ENCODE peak calls at places on chromosomes 4 and X, in five cellular contexts. One of them, this sample, is unnamed.

GRCh38 chr4:15809058-15809457 is 30.9 kb downstream of the CD38 start:
- DNase-seq in WTC11: no peak
- DNase-seq in HepG2: no peak
- DNase-seq in GM12878: peak; percentile 45
- DNase-seq in K562: no peak
- DNase-seq in this sample: no peak

GRCh38 chr4:2806392-2807355 is 13.8 kb downstream of the SH3BP2 start:
- DNase-seq in WTC11: no peak
- DNase-seq in HepG2: no peak
- DNase-seq in GM12878: no peak
- DNase-seq in K562: no peak
- DNase-seq in this sample: no peak

GRCh38 chrX:83508006-83508405 is at the start of gene POU3F4:
- DNase-seq in WTC11: peak; percentile 75
- DNase-seq in HepG2: no peak
- DNase-seq in GM12878: no peak
- DNase-seq in K562: no peak
- DNase-seq in this sample: no peak

GRCh38 chrX:39816871-39817731 is 280.7 kb downstream of the BCOR start:
- DNase-seq in WTC11: peak; percentile 57
- DNase-seq in HepG2: no peak
- DNase-seq in GM12878: no peak
- DNase-seq in K562: peak; percentile 34
- DNase-seq in this sample: no peak

GRCh38 chrX:1034717-1035116 is 177.7 kb downstream of the CRLF2 start:
- DNase-seq in WTC11: no peak
- DNase-seq in HepG2: no peak
- DNase-seq in GM12878: no peak
- DNase-seq in K562: no peak
- DNase-seq in this sample: no peak

GRCh38 chr4:9898596-9899345 is 117.3 kb downstream of the DRD5 start:
- DNase-seq in WTC11: peak; percentile 76
- DNase-seq in HepG2: peak; percentile 11
- DNase-seq in GM12878: no peak
- DNase-seq in K562: peak; percentile 33
- DNase-seq in this sample: peak; percentile 11

GRCh38 chr4:137819964-137820383 is 287.7 kb upstream of the PCDH18 start:
- DNase-seq in WTC11: peak; percentile 20
- DNase-seq in HepG2: peak; percentile 45
- DNase-seq in GM12878: peak; percentile 1
- DNase-seq in K562: peak; percentile 6
- DNase-seq in this sample: peak; percentile 53

GRCh38 chr4:692771-693554 is 4.0 kb upstream of the SLC49A3 start:
- DNase-seq in WTC11: no peak
- DNase-seq in HepG2: peak; percentile 68
- DNase-seq in GM12878: no peak
- DNase-seq in K562: peak; percentile 56
- DNase-seq in this sample: no peak

GRCh38 chr4:10096201-10096975 is 20.2 kb downstream of the WDR1 start:
- DNase-seq in WTC11: no peak
- DNase-seq in HepG2: no peak
- DNase-seq in GM12878: peak; percentile 60
- DNase-seq in K562: peak; percentile 78
- DNase-seq in this sample: peak; percentile 45

GRCh38 chr4:168607215-168607614 is 110.4 kb downstream of the PALLD start:
- DNase-seq in WTC11: no peak
- DNase-seq in HepG2: no peak
- DNase-seq in GM12878: no peak
- DNase-seq in K562: no peak
- DNase-seq in this sample: no peak

GRCh38 chr4:139555073-139555704 is 830 bp downstream of the SETD7 start:
- DNase-seq in WTC11: peak; percentile 71
- DNase-seq in HepG2: no peak
- DNase-seq in GM12878: no peak
- DNase-seq in K562: peak; percentile 56
- DNase-seq in this sample: peak; percentile 53

GRCh38 chr4:108635070-108635655 is 14.8 kb downstream of the RPL34 start:
- DNase-seq in WTC11: no peak
- DNase-seq in HepG2: no peak
- DNase-seq in GM12878: no peak
- DNase-seq in K562: no peak
- DNase-seq in this sample: no peak
- TF ChIP-seq ESRRA in WTC11: no peak
- TF ChIP-seq ESRRA in HepG2: no peak
- TF ChIP-seq ESRRA in GM12878: no peak
- TF ChIP-seq ESRRA in K562: no peak
- TF ChIP-seq ESRRA in this sample: no peak

GRCh38 chr4:25993564-25994185 is 79.7 kb downstream of the SMIM20 start:
- DNase-seq in WTC11: peak; percentile 96
- DNase-seq in HepG2: peak; percentile 35
- DNase-seq in GM12878: no peak
- DNase-seq in K562: peak; percentile 53
- DNase-seq in this sample: peak; percentile 13
- TF ChIP-seq ESRRA in WTC11: no peak
- TF ChIP-seq ESRRA in HepG2: no peak
- TF ChIP-seq ESRRA in GM12878: no peak
- TF ChIP-seq ESRRA in K562: no peak
- TF ChIP-seq ESRRA in this sample: no peak

DNA sequence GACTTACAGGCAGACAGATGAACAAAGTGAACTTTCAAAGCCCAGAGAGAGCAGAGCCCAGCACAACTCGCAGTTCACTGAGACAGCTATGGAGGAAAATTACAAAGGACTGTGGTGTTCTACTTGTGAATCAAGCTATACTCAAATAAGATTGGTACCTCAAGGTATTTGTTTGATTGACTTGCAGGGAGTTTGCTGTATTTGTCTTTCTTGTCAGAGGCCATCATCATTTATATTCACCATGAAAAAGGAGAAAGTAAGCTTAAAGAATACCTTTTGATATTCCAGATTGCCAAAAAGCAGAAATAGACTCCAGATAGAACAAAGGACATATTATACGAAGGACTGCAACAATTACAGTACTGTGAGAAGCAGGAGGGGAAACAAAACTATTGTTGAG is 1047.9 kb downstream of the RPA4 start:
- DNase-seq in WTC11: no peak
- DNase-seq in HepG2: no peak
- DNase-seq in GM12878: no peak
- DNase-seq in K562: no peak
- DNase-seq in this sample: no peak
- TF ChIP-seq ESRRA in WTC11: no peak
- TF ChIP-seq ESRRA in HepG2: no peak
- TF ChIP-seq ESRRA in GM12878: no peak
- TF ChIP-seq ESRRA in K562: no peak
- TF ChIP-seq ESRRA in this sample: no peak

DNA sequence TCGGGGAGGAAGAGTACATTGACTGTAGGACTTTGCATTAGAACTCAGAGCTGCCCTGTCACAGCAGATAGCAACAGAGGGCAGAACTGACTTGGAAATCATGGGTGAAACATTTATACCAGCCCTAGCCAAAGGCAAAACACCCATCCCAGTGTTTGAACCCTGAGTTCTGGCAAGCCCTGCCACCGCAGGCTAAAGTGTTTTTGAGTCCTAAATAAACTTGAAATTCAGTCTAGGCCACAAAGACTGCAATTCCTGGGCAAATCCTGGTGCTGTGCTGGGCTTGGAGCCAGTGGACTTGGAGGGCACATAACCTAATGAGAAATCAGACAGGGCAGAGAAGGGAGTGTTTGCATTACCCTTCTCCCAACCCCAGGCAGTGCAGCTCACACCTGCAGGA is 1015.7 kb downstream of the FSTL5 start:
- DNase-seq in WTC11: no peak
- DNase-seq in HepG2: no peak
- DNase-seq in GM12878: no peak
- DNase-seq in K562: no peak
- DNase-seq in this sample: no peak
- TF ChIP-seq ESRRA in WTC11: no peak
- TF ChIP-seq ESRRA in HepG2: no peak
- TF ChIP-seq ESRRA in GM12878: no peak
- TF ChIP-seq ESRRA in K562: no peak
- TF ChIP-seq ESRRA in this sample: no peak

GRCh38 chr4:186146443-186146842 is 41.9 kb downstream of the FAM149A start:
- DNase-seq in WTC11: no peak
- DNase-seq in HepG2: no peak
- DNase-seq in GM12878: no peak
- DNase-seq in K562: no peak
- DNase-seq in this sample: no peak

GRCh38 chr4:186150926-186151325 is 40.4 kb upstream of the CYP4V2 start:
- DNase-seq in WTC11: no peak
- DNase-seq in HepG2: no peak
- DNase-seq in GM12878: no peak
- DNase-seq in K562: no peak
- DNase-seq in this sample: no peak

GRCh38 chr4:186151499-186151898 is 39.9 kb upstream of the CYP4V2 start:
- DNase-seq in WTC11: no peak
- DNase-seq in HepG2: no peak
- DNase-seq in GM12878: no peak
- DNase-seq in K562: no peak
- DNase-seq in this sample: no peak

GRCh38 chr4:186148335-186148975 is 42.9 kb upstream of the CYP4V2 start:
- DNase-seq in WTC11: no peak
- DNase-seq in HepG2: no peak
- DNase-seq in GM12878: no peak
- DNase-seq in K562: no peak
- DNase-seq in this sample: no peak

GRCh38 chr4:186149872-186150271 is 41.5 kb upstream of the CYP4V2 start:
- DNase-seq in WTC11: no peak
- DNase-seq in HepG2: peak; percentile 39
- DNase-seq in GM12878: no peak
- DNase-seq in K562: no peak
- DNase-seq in this sample: no peak
- TF ChIP-seq ESRRA in WTC11: no peak
- TF ChIP-seq ESRRA in HepG2: no peak
- TF ChIP-seq ESRRA in GM12878: no peak
- TF ChIP-seq ESRRA in K562: no peak
- TF ChIP-seq ESRRA in this sample: no peak

GRCh38 chr4:150491132-150492049 is 90.6 kb upstream of the MAB21L2 start:
- DNase-seq in WTC11: no peak
- DNase-seq in HepG2: no peak
- DNase-seq in GM12878: no peak
- DNase-seq in K562: no peak
- DNase-seq in this sample: no peak
- TF ChIP-seq ESRRA in WTC11: no peak
- TF ChIP-seq ESRRA in HepG2: no peak
- TF ChIP-seq ESRRA in GM12878: no peak
- TF ChIP-seq ESRRA in K562: no peak
- TF ChIP-seq ESRRA in this sample: no peak

GRCh38 chrX:56226980-56227379 is 5.2 kb upstream of the KLF8 start:
- DNase-seq in WTC11: no peak
- DNase-seq in HepG2: no peak
- DNase-seq in GM12878: no peak
- DNase-seq in K562: no peak
- DNase-seq in this sample: no peak

GRCh38 chrX:56216332-56216731 is 15.8 kb upstream of the KLF8 start:
- DNase-seq in WTC11: no peak
- DNase-seq in HepG2: no peak
- DNase-seq in GM12878: no peak
- DNase-seq in K562: no peak
- DNase-seq in this sample: no peak

GRCh38 chrX:56219702-56220101 is 12.5 kb upstream of the KLF8 start:
- DNase-seq in WTC11: no peak
- DNase-seq in HepG2: peak; percentile 0
- DNase-seq in GM12878: no peak
- DNase-seq in K562: no peak
- DNase-seq in this sample: no peak

GRCh38 chrX:56222473-56223000 is 9.6 kb upstream of the KLF8 start:
- DNase-seq in WTC11: no peak
- DNase-seq in HepG2: no peak
- DNase-seq in GM12878: no peak
- DNase-seq in K562: no peak
- DNase-seq in this sample: no peak

DNA sequence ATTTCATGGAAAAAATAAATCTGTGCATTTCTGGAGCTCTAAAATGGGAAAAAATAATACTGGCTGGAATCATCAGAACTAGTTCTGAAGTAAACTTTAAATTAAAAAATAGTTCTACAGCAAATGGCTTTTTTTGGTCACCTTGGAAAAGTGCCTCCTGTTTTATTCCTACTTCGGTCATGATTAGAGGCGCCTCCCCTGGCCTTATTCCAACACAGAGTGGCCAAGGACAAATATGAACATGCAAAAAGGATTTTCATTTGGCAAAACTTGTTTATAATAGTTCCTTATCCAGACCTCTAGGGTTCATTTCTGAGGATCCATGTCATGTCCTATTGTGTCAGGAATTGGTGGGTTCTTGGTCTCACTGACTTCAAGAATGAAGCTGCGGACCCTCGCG is 11.1 kb upstream of the KLF8 start:
- DNase-seq in WTC11: no peak
- DNase-seq in HepG2: no peak
- DNase-seq in GM12878: no peak
- DNase-seq in K562: no peak
- DNase-seq in this sample: no peak
- TF ChIP-seq ESRRA in WTC11: no peak
- TF ChIP-seq ESRRA in HepG2: no peak
- TF ChIP-seq ESRRA in GM12878: no peak
- TF ChIP-seq ESRRA in K562: no peak
- TF ChIP-seq ESRRA in this sample: no peak

DNA sequence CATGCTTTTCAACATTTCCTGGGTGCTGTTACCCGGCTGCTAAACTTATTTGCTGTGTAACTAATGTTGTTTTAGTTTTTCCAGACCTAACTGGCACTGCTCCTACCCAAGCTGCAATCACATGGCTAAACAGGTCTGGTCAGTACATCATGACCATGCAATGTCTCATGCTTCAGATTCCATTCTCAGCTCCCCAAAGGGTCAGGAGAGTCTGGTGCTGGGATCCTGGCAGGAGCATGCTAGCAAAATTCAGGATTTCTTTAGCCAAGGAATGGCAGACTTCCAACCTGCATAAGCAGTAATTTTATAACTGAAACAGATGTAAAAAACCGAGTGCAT is 12.6 kb upstream of the CENPU start:
- DNase-seq in WTC11: no peak
- DNase-seq in HepG2: no peak
- DNase-seq in GM12878: no peak
- DNase-seq in K562: no peak
- DNase-seq in this sample: no peak
- TF ChIP-seq ESRRA in WTC11: no peak
- TF ChIP-seq ESRRA in HepG2: no peak
- TF ChIP-seq ESRRA in GM12878: no peak
- TF ChIP-seq ESRRA in K562: no peak
- TF ChIP-seq ESRRA in this sample: no peak

This sample was measured in A549.